ENCODE peak calls at places on chromosomes 6 and 20, in seven cellular contexts. M is NCI-H2029 treated with DMSO at 0.1 percent for 48 hours; L is spleen; U is choroid plexus epithelial cell; Q is RPMI7951; B is stimulated activated effector memory CD8-positive, alpha-beta T cell treated with anti-CD3 and anti-CD28 coated beads, Interleukin-12 subunit alpha, Interleukin-12 subunit beta, amount 100 ng/mL, for 72 hours; K is amniotic stem cell. T is an unnamed sample.

GRCh38 chr6:78400076-78400475 is 467.3 kb upstream of the IRAK1BP1 start:
- DNase-seq in U (no peak), L (no peak), K (no peak), B (no peak), Q (no peak), M (no peak), T (no peak)

GRCh38 chr6:3742426-3743344 is 8.8 kb downstream of the PXDC1 start:
- DNase-seq in Q (peak), K (no peak), L (peak), B (peak), U (peak), M (peak), T (peak)

GRCh38 chr20:35883778-35884540 is 70.3 kb downstream of the SCAND1 start:
- DNase-seq in L (peak), Q (peak), U (peak), M (peak), K (peak), B (peak), T (peak)

GRCh38 chr6:452301-453067 is 60.9 kb downstream of the IRF4 start:
- DNase-seq in K (no peak), U (no peak), B (no peak), Q (no peak), L (no peak), M (no peak), T (no peak)

GRCh38 chr6:169844946-169845345 is 93.5 kb downstream of the ERMARD start:
- DNase-seq in U (no peak), L (peak), Q (no peak), M (no peak), K (no peak), B (no peak), T (no peak)

GRCh38 chr6:44021628-44022295 is 105.5 kb downstream of the MRPL14 start:
- DNase-seq in B (no peak), U (no peak), L (peak), M (no peak), Q (no peak), K (no peak), T (no peak)

GRCh38 chr20:41355598-41356203 is 10.9 kb downstream of the EMILIN3 start:
- DNase-seq in L (no peak), U (no peak), B (no peak), Q (no peak), K (no peak), M (no peak), T (no peak)

GRCh38 chr6:101110814-101111213 is 229.7 kb upstream of the ASCC3 start:
- DNase-seq in Q (no peak), M (no peak), U (peak), K (no peak), B (no peak), L (no peak), T (no peak)

GRCh38 chr20:50737352-50737751 is 6.0 kb downstream of the PARD6B start:
- DNase-seq in L (no peak), M (no peak), K (no peak), U (peak), Q (no peak), B (no peak), T (no peak)

GRCh38 chr20:14956538-14956937 is 619.1 kb upstream of the FLRT3 start:
- DNase-seq in L (no peak), K (no peak), Q (no peak), U (no peak), B (no peak), M (no peak), T (no peak)

GRCh38 chr20:43786885-43787284 is 60.1 kb upstream of the GTSF1L start:
- DNase-seq in K (no peak), L (no peak), Q (no peak), M (no peak), U (no peak), B (peak), T (no peak)

GRCh38 chr6:154402081-154402780 is 45.6 kb upstream of the IPCEF1 start:
- DNase-seq in B (no peak), K (no peak), Q (no peak), M (no peak), U (no peak), L (no peak), T (no peak)